ENCODE peak calls at places on chromosomes 11 and 22, in nine cellular contexts. R, P, U, Q, M, Y, W, N and S are unnamed samples. For H3K4me1, the result is how much of the 10 kb centered on the place peaks cover.

GRCh38 chr11:35747638-35748037 is 85.1 kb downstream of the TRIM44 start:
- DNase-seq in R (no peak), P (no peak), U (no peak), Q (no peak), M (no peak), Y (no peak), W (no peak), N (no peak), S (no peak)

GRCh38 chr11:65291613-65292012 is 23.1 kb upstream of the CDC42EP2 start:
- DNase-seq in R (peak), P (peak), U (peak), Q (no peak), M (peak), Y (no peak), W (no peak), N (peak), S (peak)

GRCh38 chr11:64067257-64067993 is 31.7 kb downstream of the FLRT1 start:
- DNase-seq in R (no peak), P (no peak), U (no peak), Q (no peak), M (no peak), Y (no peak), W (no peak), N (no peak), S (no peak)

GRCh38 chr22:17924735-17925727 is 99.3 kb downstream of the MICAL3 start:
- DNase-seq in R (no peak), P (no peak), U (no peak), Q (no peak), M (no peak), Y (no peak), W (no peak), N (no peak), S (peak)

GRCh38 chr11:26522912-26523610 is 49.0 kb downstream of the MUC15 start:
- DNase-seq in R (peak), P (peak), U (peak), Q (no peak), M (peak), Y (peak), W (peak), N (peak), S (no peak)

GRCh38 chr22:22507743-22508273 is 734 bp downstream of the ZNF280B start:
- DNase-seq in R (no peak), P (no peak), U (no peak), Q (no peak), M (no peak), Y (no peak), W (peak), N (no peak), S (peak)

GRCh38 chr22:42648368-42649260 is 578 bp downstream of the CYB5R3 start:
- DNase-seq in R (peak), P (peak), U (no peak), Q (no peak), M (peak), Y (peak), W (peak), N (peak), S (peak)

GRCh38 chr22:19870153-19871022 is 15.7 kb upstream of the GNB1L start:
- DNase-seq in R (no peak), P (no peak), U (no peak), Q (no peak), M (no peak), Y (no peak), W (no peak), N (no peak), S (peak)

GRCh38 chr11:111939836-111940604 is 2.9 kb downstream of the DIXDC1 start:
- DNase-seq in R (no peak), P (peak), U (peak), Q (no peak), M (no peak), Y (no peak), W (no peak), N (peak), S (peak)

GRCh38 chr11:27192184-27192583 is 151.6 kb downstream of the BBOX1 start:
- DNase-seq in R (no peak), P (no peak), U (no peak), Q (no peak), M (no peak), Y (no peak), W (no peak), N (no peak), S (no peak)

GRCh38 chr11:120324932-120325810 is at the start of gene TLCD5:
- DNase-seq in R (peak), P (peak), U (peak), Q (peak), M (peak), Y (peak), W (peak), N (peak), S (peak)

DNA sequence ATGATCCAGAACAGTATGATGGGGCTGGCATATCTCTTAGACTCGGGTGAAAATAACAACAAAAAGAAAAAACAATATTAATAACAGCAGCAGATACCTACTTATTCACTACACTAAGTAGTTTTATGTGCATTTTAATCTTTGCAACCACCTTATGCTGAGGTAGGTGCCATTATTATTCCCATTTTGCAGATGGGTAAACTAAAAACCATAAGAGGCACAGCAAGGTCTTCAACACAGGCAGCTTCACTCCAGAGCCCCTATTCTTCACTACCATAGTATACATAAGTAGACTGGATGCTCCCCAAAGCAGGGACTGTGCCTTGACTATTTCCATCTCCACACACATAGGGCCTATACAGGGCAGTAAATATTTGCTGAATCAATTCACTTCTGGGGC is 41.0 kb downstream of the CLPB start:
- DNase-seq in R (no peak), P (no peak), U (no peak), Q (no peak), M (no peak), Y (no peak), W (no peak), N (no peak), S (no peak)
- H3K4me2 ChIP-seq in R (no peak), P (no peak), U (no peak), Q (no peak), M (no peak), Y (no peak), W (no peak), N (no peak), S (no peak)

GRCh38 chr11:14306481-14306880 is 52.5 kb downstream of the RRAS2 start:
- DNase-seq in R (no peak), P (peak), U (no peak), Q (no peak), M (peak), Y (no peak), W (no peak), N (no peak), S (no peak)
- H3K4me1 ChIP-seq in R (under half), P (half or more), U (under half), Q (under half), M (under half), Y (under half), W (under half), N (under half), S (under half)

GRCh38 chr11:56885182-56885581 is 103.5 kb upstream of the OR5AK2 start:
- DNase-seq in R (peak), P (no peak), U (no peak), Q (no peak), M (peak), Y (no peak), W (no peak), N (no peak), S (no peak)
- H3K27ac ChIP-seq in R (peak), P (no peak), U (no peak), Q (no peak), M (peak), Y (no peak), W (no peak), N (no peak), S (no peak)

GRCh38 chr11:10490398-10491232 is 35.6 kb downstream of the AMPD3 start:
- DNase-seq in R (peak), P (peak), U (peak), Q (peak), M (peak), Y (no peak), W (no peak), N (peak), S (peak)
- H3K4me2 ChIP-seq in R (no peak), P (peak), U (peak), Q (peak), M (peak), Y (no peak), W (no peak), N (peak), S (peak)

GRCh38 chr22:49691256-49691655 is 136.4 kb downstream of the BRD1 start:
- DNase-seq in R (no peak), P (no peak), U (no peak), Q (no peak), M (no peak), Y (no peak), W (no peak), N (no peak), S (no peak)
- H3K4me1 ChIP-seq in R (under half), P (under half), U (under half), Q (under half), M (under half), Y (under half), W (under half), N (under half), S (under half)

GRCh38 chr11:61297341-61297740 is 2.2 kb upstream of the VWCE start:
- DNase-seq in R (no peak), P (peak), U (peak), Q (no peak), M (no peak), Y (no peak), W (no peak), N (no peak), S (peak)

GRCh38 chr11:61293869-61294716 is 1.0 kb downstream of the VWCE start:
- DNase-seq in R (peak), P (peak), U (peak), Q (no peak), M (peak), Y (peak), W (peak), N (peak), S (peak)

GRCh38 chr11:61295596-61295926 is 445 bp upstream of the VWCE start:
- DNase-seq in R (no peak), P (peak), U (no peak), Q (no peak), M (no peak), Y (no peak), W (no peak), N (no peak), S (no peak)

GRCh38 chr11:61297741-61298140 is 2.6 kb upstream of the VWCE start:
- DNase-seq in R (no peak), P (peak), U (peak), Q (no peak), M (no peak), Y (no peak), W (no peak), N (peak), S (peak)

GRCh38 chr11:61294717-61295595 is at the start of gene VWCE:
- DNase-seq in R (peak), P (peak), U (peak), Q (no peak), M (peak), Y (peak), W (peak), N (peak), S (peak)
- H3K27ac ChIP-seq in R (peak), P (no peak), U (peak), Q (no peak), M (peak), Y (no peak), W (peak), N (peak), S (peak)

DNA sequence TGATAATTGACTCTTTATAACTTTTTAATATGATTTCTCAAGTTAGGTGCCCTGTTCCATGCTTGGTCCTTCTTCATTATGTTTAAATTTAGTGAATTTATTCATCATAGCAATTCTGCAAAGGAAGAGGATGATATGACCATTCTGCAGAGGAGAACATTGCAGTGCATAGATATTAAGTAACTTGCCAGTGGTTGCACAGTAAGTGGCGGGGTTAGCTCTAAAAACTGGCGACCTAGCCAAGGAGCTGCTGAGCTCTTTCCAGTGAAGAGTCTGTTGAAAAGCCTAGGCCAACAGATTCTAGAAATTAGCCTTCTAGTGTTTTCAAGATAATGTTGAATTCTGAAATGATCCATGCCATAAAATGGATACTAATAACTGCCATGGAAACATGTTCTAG is 4.6 kb downstream of the EWSR1 start:
- DNase-seq in R (no peak), P (no peak), U (no peak), Q (no peak), M (no peak), Y (no peak), W (no peak), N (no peak), S (no peak)
- H3K4me2 ChIP-seq in R (peak), P (no peak), U (no peak), Q (no peak), M (no peak), Y (no peak), W (no peak), N (no peak), S (no peak)